ENCODE peak calls at places on chromosomes 4 and X, in ten cellular contexts. Z is keratinocyte, K is lower lobe of right lung, I is breast epithelium, X is mammary epithelial cell, V is OCI-LY7, G is aorta, H is adrenal gland, O is PC-3, N is colonic mucosa. J is an unnamed sample. For H3K4me1 and H3K36me3, the result is how much of the 10 kb centered on the place peaks cover.

GRCh38 chrX:39975094-39975865 is 122.5 kb downstream of the BCOR start:
- DNase-seq in Z (no peak), K (no peak), I (peak), X (peak), V (no peak), G (no peak), H (no peak), O (peak), N (peak), J (no peak)

GRCh38 chrX:47180346-47180745 is 13.3 kb upstream of the UBA1 start:
- DNase-seq in Z (no peak), K (no peak), I (no peak), X (no peak), V (no peak), G (peak), H (no peak), O (no peak), N (no peak), J (no peak)

GRCh38 chrX:8033175-8033574 is 106.0 kb upstream of the PNPLA4 start:
- DNase-seq in Z (no peak), K (no peak), I (no peak), X (no peak), V (no peak), G (no peak), H (no peak), O (no peak), N (no peak), J (no peak)

GRCh38 chrX:3403748-3404147 is 57.3 kb upstream of the MXRA5 start:
- DNase-seq in Z (no peak), K (no peak), I (no peak), X (no peak), V (no peak), G (no peak), H (no peak), O (no peak), N (no peak), J (peak)

GRCh38 chr4:96736352-96736889 is 896.5 kb downstream of the PDHA2 start:
- DNase-seq in Z (peak), K (no peak), I (no peak), X (peak), V (no peak), G (no peak), H (no peak), O (peak), N (no peak), J (peak)

GRCh38 chr4:184648220-184649025 is 824 bp downstream of the CASP3 start:
- DNase-seq in Z (no peak), K (peak), I (peak), X (peak), V (peak), G (peak), H (peak), O (peak), N (peak), J (peak)

GRCh38 chr4:165489786-165490185 is 111.0 kb downstream of the CPE start:
- DNase-seq in Z (no peak), K (no peak), I (no peak), X (peak), V (no peak), G (no peak), H (no peak), O (no peak), N (no peak), J (peak)

GRCh38 chr4:165402375-165402774 is 23.6 kb downstream of the CPE start:
- DNase-seq in Z (no peak), K (no peak), I (no peak), X (no peak), V (no peak), G (no peak), H (no peak), O (no peak), N (no peak), J (no peak)

GRCh38 chrX:17535229-17535628 is 160.2 kb downstream of the NHS start:
- DNase-seq in Z (no peak), K (no peak), I (no peak), X (peak), V (peak), G (no peak), H (no peak), O (peak), N (peak), J (peak)

GRCh38 chr4:150261571-150261970 is 183.3 kb downstream of the DCLK2 start:
- DNase-seq in Z (no peak), K (no peak), I (no peak), X (peak), V (no peak), G (no peak), H (no peak), O (no peak), N (no peak), J (peak)

GRCh38 chrX:81305240-81305639 is 103.3 kb downstream of the SH3BGRL start:
- DNase-seq in Z (no peak), K (no peak), I (no peak), X (no peak), V (no peak), G (no peak), H (no peak), O (no peak), N (no peak), J (no peak)

GRCh38 chrX:39049975-39050374 is 248.7 kb downstream of the MID1IP1 start:
- DNase-seq in Z (no peak), K (no peak), I (no peak), X (no peak), V (no peak), G (no peak), H (no peak), O (no peak), N (no peak), J (no peak)

GRCh38 chrX:10725071-10725470 is 104.7 kb upstream of the MID1 start:
- DNase-seq in Z (no peak), K (no peak), I (no peak), X (no peak), V (no peak), G (no peak), H (no peak), O (peak), N (no peak), J (no peak)

GRCh38 chr4:86401826-86402225 is 42.0 kb upstream of the MAPK10 start:
- DNase-seq in Z (no peak), K (no peak), I (no peak), X (no peak), V (no peak), G (no peak), H (no peak), O (no peak), N (no peak), J (peak)

GRCh38 chr4:25702848-25703247 is 47.2 kb downstream of the SLC34A2 start:
- DNase-seq in Z (no peak), K (no peak), I (no peak), X (peak), V (no peak), G (no peak), H (no peak), O (peak), N (no peak), J (peak)

GRCh38 chrX:69279234-69279633 is 114.0 kb upstream of the PJA1 start:
- DNase-seq in Z (no peak), K (no peak), I (no peak), X (no peak), V (no peak), G (no peak), H (no peak), O (no peak), N (no peak), J (no peak)

GRCh38 chr4:86400216-86400615 is 40.4 kb upstream of the MAPK10 start:
- DNase-seq in Z (no peak), K (no peak), I (no peak), X (no peak), V (no peak), G (no peak), H (no peak), O (no peak), N (no peak), J (peak)

GRCh38 chrX:118325453-118325852 is 20.5 kb upstream of the WDR44 start:
- DNase-seq in Z (no peak), K (no peak), I (no peak), X (no peak), V (peak), G (no peak), H (no peak), O (peak), N (no peak), J (peak)

DNA sequence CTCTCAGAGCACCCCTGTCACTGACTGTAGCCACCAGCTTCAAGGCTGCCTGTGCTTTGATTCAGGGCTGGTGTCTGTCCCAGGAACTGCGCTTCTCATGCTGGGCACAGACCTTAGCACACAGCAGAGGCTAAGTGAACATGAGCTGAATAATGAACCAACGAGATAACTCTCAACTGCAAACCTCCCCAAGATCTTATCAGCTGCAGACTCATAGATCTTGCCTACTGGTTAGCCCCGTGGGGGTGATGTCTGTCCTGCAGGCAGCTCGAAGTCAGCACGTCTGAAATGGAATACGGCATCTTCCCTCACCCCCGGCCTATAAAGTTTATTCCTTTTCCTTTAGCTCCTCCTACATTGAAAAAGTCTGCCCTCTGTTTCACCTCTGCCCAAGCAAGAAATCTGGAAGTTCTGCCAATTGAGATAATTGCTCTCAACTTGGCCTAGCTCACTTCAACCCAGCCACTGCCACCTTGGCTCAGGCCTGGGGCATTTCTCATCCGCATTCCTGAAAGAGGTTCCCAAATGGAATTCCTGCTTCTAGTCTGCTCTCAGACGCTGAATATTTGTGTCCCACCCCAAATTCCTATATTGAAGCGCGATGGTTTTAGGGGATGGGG is 73.7 kb downstream of the GATB start:
- DNase-seq in Z (no peak), K (no peak), I (no peak), X (no peak), V (no peak), G (no peak), H (no peak), O (no peak), N (no peak), J (peak)
- H3K4me1 ChIP-seq in Z (under half), K (under half), I (under half), X (under half), V (under half), G (under half), H (under half), O (under half), N (under half), J (half or more)

DNA sequence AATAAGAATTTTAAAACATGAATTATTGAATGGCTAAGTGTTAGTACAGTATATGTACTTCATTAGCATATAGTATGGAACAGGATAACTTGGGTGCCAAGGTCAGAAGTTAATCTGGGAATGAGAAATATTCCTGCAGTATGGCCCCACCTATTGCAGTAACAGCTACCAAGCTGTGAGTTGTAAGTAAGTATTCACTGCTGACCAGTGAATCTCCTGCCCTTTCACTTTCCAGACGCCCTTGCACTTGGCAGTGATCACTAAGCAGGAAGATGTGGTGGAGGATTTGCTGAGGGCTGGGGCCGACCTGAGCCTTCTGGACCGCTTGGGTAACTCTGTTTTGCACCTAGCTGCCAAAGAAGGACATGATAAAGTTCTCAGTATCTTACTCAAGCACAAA is 105.1 kb downstream of the NFKB1 start:
- DNase-seq in Z (no peak), K (no peak), I (no peak), X (no peak), V (no peak), G (no peak), H (no peak), O (no peak), N (no peak), J (no peak)
- H3K36me3 ChIP-seq in Z (under half), K (half or more), I (under half), X (under half), V (half or more), G (under half), H (half or more), O (under half), N (under half), J (half or more)

DNA sequence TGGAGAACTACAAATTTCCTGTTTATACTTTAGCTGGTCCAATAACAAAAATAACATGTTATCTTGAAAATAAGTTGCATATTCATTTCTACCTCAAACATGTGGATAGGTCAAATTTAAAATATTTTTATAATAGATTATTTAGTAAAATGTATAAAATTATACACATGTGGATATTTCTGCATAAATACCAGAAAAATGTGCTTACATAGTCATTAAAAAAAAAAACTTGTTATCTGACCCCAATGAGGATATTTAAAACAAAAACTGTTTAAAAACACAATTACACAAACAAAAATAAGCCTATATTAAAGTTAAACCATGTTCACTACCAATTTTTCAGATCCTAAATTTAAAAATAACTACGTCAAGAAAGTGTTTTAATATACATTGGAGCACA is 28.1 kb downstream of the FBXO8 start:
- DNase-seq in Z (no peak), K (no peak), I (no peak), X (no peak), V (no peak), G (no peak), H (no peak), O (no peak), N (no peak), J (no peak)
- H3K4me1 ChIP-seq in Z (under half), K (under half), I (under half), X (under half), V (under half), G (under half), H (under half), O (under half), N (under half), J (under half)

DNA sequence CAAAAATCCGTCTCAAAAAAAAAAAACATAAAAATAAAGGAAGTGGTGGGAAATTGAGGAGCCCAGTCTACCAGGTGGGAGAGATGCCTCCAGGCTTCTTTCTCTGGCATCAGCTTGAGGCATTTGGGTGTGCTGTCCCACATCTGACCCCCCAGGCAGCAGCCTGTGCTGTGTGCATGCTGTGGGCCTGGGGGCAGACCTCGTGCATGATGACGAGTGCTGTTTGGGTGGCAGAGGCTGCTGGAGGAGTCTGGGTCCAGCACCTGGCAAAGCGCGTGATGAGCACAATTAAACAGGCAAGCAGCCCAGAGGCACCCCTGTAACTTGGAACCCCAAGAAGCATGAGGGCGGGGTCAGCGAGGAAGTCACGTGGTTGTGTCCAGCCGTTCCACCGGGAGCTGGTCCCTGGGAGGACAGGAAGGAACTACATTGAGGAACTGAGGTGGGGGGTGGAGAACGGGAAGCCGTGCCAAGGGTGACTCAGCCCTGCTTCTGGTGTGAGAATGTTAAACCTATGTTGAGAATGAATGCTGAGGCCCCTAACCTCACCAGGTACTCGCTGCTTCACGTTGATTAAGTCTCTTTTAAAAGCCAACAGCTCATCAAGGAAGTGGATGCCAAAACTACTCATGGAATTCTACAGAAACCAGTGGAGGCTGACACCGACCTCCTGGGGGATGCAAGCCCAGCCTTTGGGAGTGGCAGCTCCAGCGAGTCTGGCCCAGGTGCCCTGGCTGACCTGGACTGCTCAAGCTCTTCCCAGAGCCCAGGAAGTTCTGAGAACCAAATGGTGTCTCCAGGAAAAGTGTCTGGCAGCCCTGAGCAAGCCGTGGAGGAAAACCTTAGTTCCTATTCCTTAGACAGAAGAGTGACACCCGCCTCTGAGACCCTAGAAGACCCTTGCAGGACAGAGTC is 6.1 kb downstream of the TACC3 start:
- DNase-seq in Z (peak), K (peak), I (no peak), X (peak), V (no peak), G (peak), H (peak), O (peak), N (peak), J (no peak)
- H3K36me3 ChIP-seq in Z (under half), K (under half), I (under half), X (under half), V (half or more), G (under half), H (under half), O (under half), N (under half), J (under half)

DNA sequence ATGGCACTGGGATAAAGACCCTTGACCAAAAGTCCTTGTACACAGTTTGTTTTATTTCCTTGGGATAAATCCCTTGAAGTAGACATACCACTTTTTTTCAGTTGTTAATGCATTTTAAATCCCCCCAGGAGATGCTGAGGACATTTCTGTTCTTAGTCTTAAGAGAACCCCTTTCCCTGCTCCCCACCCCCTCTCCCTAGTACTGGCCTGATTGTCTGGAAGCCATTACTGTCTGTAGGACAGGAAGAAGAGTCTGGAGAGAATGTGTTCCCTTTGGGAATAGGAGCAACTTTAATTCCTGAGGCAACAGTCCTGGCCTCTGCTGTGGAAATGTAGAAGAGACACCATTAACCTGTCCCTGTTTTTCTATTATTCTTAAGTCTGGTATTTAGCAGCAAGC is 52.3 kb upstream of the TMEM131L start:
- DNase-seq in Z (no peak), K (no peak), I (no peak), X (no peak), V (no peak), G (no peak), H (no peak), O (no peak), N (no peak), J (no peak)
- H3K4me1 ChIP-seq in Z (under half), K (under half), I (under half), X (under half), V (under half), G (under half), H (under half), O (under half), N (under half), J (under half)

GRCh38 chr4:154542264-154542879 is 7.8 kb downstream of the PLRG1 start:
- DNase-seq in Z (no peak), K (no peak), I (no peak), X (no peak), V (no peak), G (no peak), H (no peak), O (no peak), N (no peak), J (no peak)
- H3K36me3 ChIP-seq in Z (under half), K (half or more), I (under half), X (half or more), V (half or more), G (under half), H (half or more), O (half or more), N (under half), J (half or more)

GRCh38 chr4:69584135-69584534 is 55.3 kb downstream of the UGT2A2 start:
- DNase-seq in Z (no peak), K (no peak), I (no peak), X (no peak), V (no peak), G (no peak), H (no peak), O (no peak), N (no peak), J (no peak)
- H3K4me1 ChIP-seq in Z (under half), K (under half), I (under half), X (under half), V (under half), G (under half), H (under half), O (under half), N (under half), J (under half)

DNA sequence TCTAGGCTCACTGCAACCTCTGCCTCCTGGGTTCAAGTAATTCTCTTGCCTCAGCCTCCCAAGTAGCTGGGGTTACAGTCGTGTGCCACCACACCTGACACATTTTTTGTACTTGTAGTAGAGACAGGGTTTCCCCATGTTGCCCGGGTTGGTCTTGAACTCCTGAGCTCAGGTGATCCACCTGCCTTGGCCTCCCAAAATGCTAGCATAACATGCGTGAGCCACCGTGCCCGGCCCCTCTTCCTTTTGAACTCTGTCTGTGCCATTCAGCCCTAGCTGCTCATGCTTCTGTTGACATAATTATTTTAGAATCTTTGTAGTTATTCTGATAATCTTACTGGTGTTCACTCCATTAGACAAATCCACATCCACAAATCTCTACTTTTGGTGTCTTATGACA is 1231.3 kb upstream of the ADGRL3 start:
- DNase-seq in Z (no peak), K (no peak), I (no peak), X (no peak), V (no peak), G (no peak), H (no peak), O (no peak), N (no peak), J (no peak)
- H3K36me3 ChIP-seq in Z (under half), K (under half), I (under half), X (under half), V (under half), G (under half), H (under half), O (under half), N (under half), J (under half)

GRCh38 chr4:153349206-153349805 is 4.8 kb downstream of the MND1 start:
- DNase-seq in Z (no peak), K (no peak), I (no peak), X (no peak), V (no peak), G (no peak), H (no peak), O (no peak), N (no peak), J (no peak)
- H3K4me1 ChIP-seq in Z (under half), K (under half), I (under half), X (under half), V (half or more), G (under half), H (under half), O (under half), N (under half), J (under half)

J was measured in adipocyte.